ENCODE peak calls at places on chromosomes 7 and 10, in four cellular contexts. One of them, this sample, is unnamed.
A peak's percentile ranks its signal among the peaks of the same experiment; 100 is the strongest.

GRCh38 chr10:125691160-125691981 is 8.4 kb upstream of the TEX36 start:
- DNase-seq in IMR-90: no peak
- DNase-seq in endothelial cell of umbilical vein: no peak
- DNase-seq in K562: no peak
- DNase-seq in this sample: no peak

GRCh38 chr10:43044444-43045245 is 32.2 kb upstream of the RET start:
- DNase-seq in K562: no peak
- DNase-seq in endothelial cell of umbilical vein: no peak
- DNase-seq in IMR-90: no peak
- DNase-seq in this sample: no peak

GRCh38 chr7:26508481-26508880 is 216.8 kb downstream of the SNX10 start:
- DNase-seq in endothelial cell of umbilical vein: no peak
- DNase-seq in IMR-90: no peak
- DNase-seq in K562: no peak
- DNase-seq in this sample: no peak

GRCh38 chr7:100588438-100588837 is 2.3 kb downstream of the FBXO24 start:
- DNase-seq in IMR-90: peak; percentile 20
- DNase-seq in endothelial cell of umbilical vein: peak; percentile 41
- DNase-seq in K562: peak; percentile 50
- DNase-seq in this sample: no peak

GRCh38 chr7:70597071-70597470 is 534.9 kb upstream of the GALNT17 start:
- DNase-seq in IMR-90: no peak
- DNase-seq in K562: no peak
- DNase-seq in endothelial cell of umbilical vein: no peak
- DNase-seq in this sample: no peak

GRCh38 chr7:157479326-157479725 is 142.5 kb downstream of the DNAJB6 start:
- DNase-seq in K562: no peak
- DNase-seq in IMR-90: no peak
- DNase-seq in endothelial cell of umbilical vein: no peak
- DNase-seq in this sample: no peak

GRCh38 chr7:42596737-42597136 is 315.1 kb downstream of the C7orf25 start:
- DNase-seq in endothelial cell of umbilical vein: no peak
- DNase-seq in IMR-90: no peak
- DNase-seq in K562: no peak
- DNase-seq in this sample: peak; percentile 41

GRCh38 chr7:3439333-3440030 is 138.4 kb downstream of the SDK1 start:
- DNase-seq in K562: no peak
- DNase-seq in endothelial cell of umbilical vein: peak; percentile 57
- DNase-seq in IMR-90: peak; percentile 99
- DNase-seq in this sample: peak; percentile 55

GRCh38 chr10:102220612-102221011 is 5.5 kb upstream of the ELOVL3 start:
- DNase-seq in IMR-90: no peak
- DNase-seq in K562: no peak
- DNase-seq in endothelial cell of umbilical vein: no peak
- DNase-seq in this sample: no peak

GRCh38 chr7:22920664-22921063 is 93.3 kb downstream of the HYCC1 start:
- DNase-seq in endothelial cell of umbilical vein: no peak
- DNase-seq in IMR-90: no peak
- DNase-seq in K562: no peak
- DNase-seq in this sample: no peak

GRCh38 chr10:34666008-34666700 is 148.9 kb downstream of the PARD3 start:
- DNase-seq in endothelial cell of umbilical vein: peak; percentile 83
- DNase-seq in K562: peak; percentile 54
- DNase-seq in IMR-90: peak; percentile 94
- DNase-seq in this sample: peak; percentile 83

GRCh38 chr10:58237014-58237830 is 30.5 kb downstream of the IPMK start:
- DNase-seq in endothelial cell of umbilical vein: peak; percentile 93
- DNase-seq in IMR-90: peak; percentile 92
- DNase-seq in K562: no peak
- DNase-seq in this sample: no peak

GRCh38 chr7:90594791-90595317 is 1.3 kb upstream of the CDK14 start:
- DNase-seq in K562: no peak
- DNase-seq in IMR-90: peak; percentile 91
- DNase-seq in endothelial cell of umbilical vein: peak; percentile 87
- DNase-seq in this sample: no peak

GRCh38 chr7:151076863-151077704 is 3.5 kb downstream of the FASTK start:
- DNase-seq in IMR-90: no peak
- DNase-seq in endothelial cell of umbilical vein: no peak
- DNase-seq in K562: peak; percentile 46
- DNase-seq in this sample: no peak

GRCh38 chr7:117929217-117929616 is 56.0 kb upstream of the CTTNBP2 start:
- DNase-seq in IMR-90: no peak
- DNase-seq in endothelial cell of umbilical vein: no peak
- DNase-seq in K562: no peak
- DNase-seq in this sample: no peak

GRCh38 chr7:134454277-134454676 is 4.6 kb downstream of the AKR1B1 start:
- DNase-seq in IMR-90: peak; percentile 64
- DNase-seq in K562: no peak
- DNase-seq in endothelial cell of umbilical vein: no peak
- DNase-seq in this sample: no peak

GRCh38 chr7:142299226-142299625 is 41.4 kb upstream of the PRSS58 start:
- DNase-seq in IMR-90: no peak
- DNase-seq in endothelial cell of umbilical vein: no peak
- DNase-seq in K562: no peak
- DNase-seq in this sample: no peak

GRCh38 chr10:24826022-24826421 is 102.3 kb upstream of the ARHGAP21 start:
- DNase-seq in K562: no peak
- DNase-seq in endothelial cell of umbilical vein: peak; percentile 79
- DNase-seq in IMR-90: peak; percentile 78
- DNase-seq in this sample: no peak

GRCh38 chr10:97325754-97326153 is 6.7 kb downstream of the FRAT1 start:
- DNase-seq in endothelial cell of umbilical vein: no peak
- DNase-seq in K562: no peak
- DNase-seq in IMR-90: no peak
- DNase-seq in this sample: no peak

GRCh38 chr10:116540814-116541213 is 4.9 kb upstream of the PNLIP start:
- DNase-seq in K562: no peak
- DNase-seq in endothelial cell of umbilical vein: no peak
- DNase-seq in IMR-90: no peak
- DNase-seq in this sample: no peak

GRCh38 chr10:76874151-76874550 is 763.5 kb downstream of the KCNMA1 start:
- DNase-seq in K562: peak; percentile 4
- DNase-seq in IMR-90: no peak
- DNase-seq in endothelial cell of umbilical vein: no peak
- DNase-seq in this sample: no peak

GRCh38 chr10:60257767-60258428 is 131.8 kb downstream of the ANK3 start:
- DNase-seq in IMR-90: no peak
- DNase-seq in K562: no peak
- DNase-seq in endothelial cell of umbilical vein: no peak
- DNase-seq in this sample: no peak

GRCh38 chr10:117790177-117790576 is 247.6 kb downstream of the EMX2 start:
- DNase-seq in K562: no peak
- DNase-seq in endothelial cell of umbilical vein: no peak
- DNase-seq in IMR-90: no peak
- DNase-seq in this sample: no peak

GRCh38 chr7:27895553-27895952 is 155.6 kb downstream of the TAX1BP1 start:
- DNase-seq in endothelial cell of umbilical vein: no peak
- DNase-seq in K562: no peak
- DNase-seq in IMR-90: no peak
- DNase-seq in this sample: no peak

GRCh38 chr7:9516672-9517071 is 1083.3 kb downstream of the NXPH1 start:
- DNase-seq in K562: no peak
- DNase-seq in IMR-90: no peak
- DNase-seq in endothelial cell of umbilical vein: no peak
- DNase-seq in this sample: no peak

GRCh38 chr10:178723-179122 is 43.5 kb downstream of the ZMYND11 start:
- DNase-seq in endothelial cell of umbilical vein: no peak
- DNase-seq in IMR-90: peak; percentile 18
- DNase-seq in K562: no peak
- DNase-seq in this sample: no peak

GRCh38 chr10:79070611-79071534 is 2.1 kb downstream of the ZMIZ1 start:
- DNase-seq in K562: no peak
- DNase-seq in endothelial cell of umbilical vein: peak; percentile 69
- DNase-seq in IMR-90: peak; percentile 69
- DNase-seq in this sample: peak; percentile 41

GRCh38 chr10:89888647-89889046 is 187.3 kb downstream of the KIF20B start:
- DNase-seq in K562: no peak
- DNase-seq in endothelial cell of umbilical vein: no peak
- DNase-seq in IMR-90: no peak
- DNase-seq in this sample: no peak

GRCh38 chr10:129350690-129351089 is 116.4 kb upstream of the MGMT start:
- DNase-seq in endothelial cell of umbilical vein: no peak
- DNase-seq in K562: no peak
- DNase-seq in IMR-90: no peak
- DNase-seq in this sample: no peak

GRCh38 chr10:110746254-110746826 is 102.2 kb downstream of the RBM20 start:
- DNase-seq in K562: peak; percentile 47
- DNase-seq in IMR-90: peak; percentile 71
- DNase-seq in endothelial cell of umbilical vein: peak; percentile 81
- DNase-seq in this sample: peak; percentile 38

GRCh38 chr10:93300518-93300917 is 181.6 kb downstream of the MYOF start:
- DNase-seq in K562: no peak
- DNase-seq in IMR-90: no peak
- DNase-seq in endothelial cell of umbilical vein: no peak
- DNase-seq in this sample: no peak

GRCh38 chr10:93299195-93299594 is 182.9 kb downstream of the MYOF start:
- DNase-seq in IMR-90: no peak
- DNase-seq in K562: no peak
- DNase-seq in endothelial cell of umbilical vein: no peak
- DNase-seq in this sample: no peak

GRCh38 chr10:93294004-93294403 is 188.1 kb downstream of the MYOF start:
- DNase-seq in IMR-90: no peak
- DNase-seq in endothelial cell of umbilical vein: no peak
- DNase-seq in K562: no peak
- DNase-seq in this sample: no peak

GRCh38 chr10:93299606-93300353 is 182.4 kb downstream of the MYOF start:
- DNase-seq in K562: no peak
- DNase-seq in IMR-90: peak; percentile 74
- DNase-seq in endothelial cell of umbilical vein: no peak
- DNase-seq in this sample: no peak

DNA sequence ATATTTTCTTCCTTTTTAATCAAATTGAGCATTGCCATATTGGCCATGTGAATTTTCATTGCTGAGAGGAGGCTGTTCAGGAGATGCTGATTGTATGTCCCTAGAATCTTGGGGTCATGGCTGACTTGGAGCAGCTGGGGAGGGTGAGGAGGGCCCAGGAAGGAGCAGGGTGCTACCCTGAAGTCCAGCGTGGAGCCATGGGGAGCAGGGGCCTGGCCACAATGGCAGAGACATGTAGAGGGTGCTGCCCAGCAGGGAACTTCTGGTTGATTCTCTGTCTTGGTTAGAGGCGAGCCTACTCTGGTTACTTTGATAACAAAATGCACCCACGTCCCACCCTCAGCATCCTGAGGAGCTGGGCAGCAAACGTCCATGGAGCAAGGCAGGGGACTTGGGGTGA is 186.0 kb downstream of the MYOF start:
- DNase-seq in IMR-90: no peak
- DNase-seq in K562: no peak
- DNase-seq in endothelial cell of umbilical vein: no peak
- DNase-seq in this sample: no peak
- H3K9me1 ChIP-seq in IMR-90: no peaks in the 10 kb centered on the region
- H3K9me1 ChIP-seq in K562: no peaks in the 10 kb centered on the region
- H3K9me1 ChIP-seq in endothelial cell of umbilical vein: no peaks in the 10 kb centered on the region
- H3K9me1 ChIP-seq in this sample: no peaks in the 10 kb centered on the region

GRCh38 chr10:63412304-63412703 is 53.5 kb downstream of the JMJD1C start:
- DNase-seq in endothelial cell of umbilical vein: no peak
- DNase-seq in IMR-90: no peak
- DNase-seq in K562: no peak
- DNase-seq in this sample: no peak

GRCh38 chr10:63415635-63416244 is 50.0 kb downstream of the JMJD1C start:
- DNase-seq in endothelial cell of umbilical vein: peak; percentile 74
- DNase-seq in IMR-90: no peak
- DNase-seq in K562: no peak
- DNase-seq in this sample: no peak

GRCh38 chr10:63414481-63415260 is 51.1 kb downstream of the JMJD1C start:
- DNase-seq in endothelial cell of umbilical vein: peak; percentile 70
- DNase-seq in IMR-90: peak; percentile 90
- DNase-seq in K562: no peak
- DNase-seq in this sample: no peak

GRCh38 chr10:63410633-63411032 is 55.1 kb downstream of the JMJD1C start:
- DNase-seq in IMR-90: no peak
- DNase-seq in K562: no peak
- DNase-seq in endothelial cell of umbilical vein: no peak
- DNase-seq in this sample: no peak

DNA sequence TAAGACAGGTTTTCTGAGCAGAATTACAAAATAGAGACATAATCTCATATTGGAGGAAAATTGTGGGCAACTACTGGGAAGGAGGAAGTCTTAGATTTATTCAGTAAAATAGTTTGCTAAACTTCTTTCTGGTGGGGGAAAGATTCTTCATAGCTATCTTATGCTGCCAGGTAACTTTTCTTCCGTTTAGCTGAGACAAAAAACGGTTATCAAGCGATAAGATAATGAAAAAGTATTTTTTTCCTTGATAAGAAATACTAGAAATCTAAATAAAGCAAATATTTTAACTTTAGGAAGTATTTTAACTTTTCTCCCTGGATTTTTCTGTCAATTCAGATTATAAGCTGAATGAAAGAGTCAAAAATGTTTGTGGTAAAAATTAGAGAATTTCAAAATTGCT is 52.3 kb downstream of the JMJD1C start:
- DNase-seq in endothelial cell of umbilical vein: no peak
- DNase-seq in IMR-90: no peak
- DNase-seq in K562: no peak
- DNase-seq in this sample: no peak
- H3K9me1 ChIP-seq in endothelial cell of umbilical vein: no peaks in the 10 kb centered on the region
- H3K9me1 ChIP-seq in IMR-90: no peaks in the 10 kb centered on the region
- H3K9me1 ChIP-seq in K562: no peaks in the 10 kb centered on the region
- H3K9me1 ChIP-seq in this sample: no peaks in the 10 kb centered on the region

GRCh38 chr10:12848439-12849173 is 152.9 kb downstream of the CCDC3 start:
- DNase-seq in endothelial cell of umbilical vein: no peak
- DNase-seq in IMR-90: no peak
- DNase-seq in K562: no peak
- DNase-seq in this sample: no peak
- H3K9me1 ChIP-seq in endothelial cell of umbilical vein: no peaks in the 10 kb centered on the region
- H3K9me1 ChIP-seq in IMR-90: no peaks in the 10 kb centered on the region
- H3K9me1 ChIP-seq in K562: no peaks in the 10 kb centered on the region
- H3K9me1 ChIP-seq in this sample: no peaks in the 10 kb centered on the region

DNA sequence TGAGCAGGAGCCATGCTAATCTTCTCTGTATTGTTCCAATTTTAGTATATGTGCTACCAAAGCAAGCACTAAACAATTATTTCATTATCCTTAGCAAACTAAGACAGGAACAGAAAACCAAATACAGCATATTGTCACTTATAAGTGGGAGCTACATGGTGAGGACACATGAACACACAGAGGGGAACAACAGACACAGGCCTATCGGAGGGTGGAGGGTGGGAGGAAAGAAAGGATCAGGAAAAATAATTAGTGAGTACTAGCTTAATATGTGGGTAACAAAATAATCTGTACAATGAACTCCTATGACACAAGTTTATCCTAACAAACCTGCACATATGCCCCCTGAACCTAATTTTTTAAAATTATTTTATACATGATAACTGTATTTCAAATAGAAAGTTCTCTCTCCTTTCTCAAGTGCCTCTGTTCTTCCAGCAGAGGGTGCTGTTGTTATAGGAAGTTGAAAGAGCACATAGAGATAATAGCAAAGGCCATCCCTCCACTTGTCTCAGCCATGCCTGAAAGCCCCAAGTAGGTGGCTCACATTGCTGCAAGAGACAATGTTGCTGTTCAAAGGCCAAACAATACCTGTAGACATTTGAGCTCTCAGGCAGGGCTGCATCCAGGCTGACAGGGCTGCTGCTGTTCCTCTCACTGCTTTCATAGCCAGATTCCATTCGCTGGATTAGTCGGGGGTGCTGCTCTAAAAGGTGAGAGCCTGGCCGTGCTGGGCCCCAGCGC is 33.4 kb upstream of the PPP3CB start:
- DNase-seq in endothelial cell of umbilical vein: peak; percentile 66
- DNase-seq in IMR-90: peak; percentile 81
- DNase-seq in K562: peak; percentile 81
- DNase-seq in this sample: peak; percentile 42
- H3K9me1 ChIP-seq in endothelial cell of umbilical vein: no peaks in the 10 kb centered on the region
- H3K9me1 ChIP-seq in IMR-90: no peaks in the 10 kb centered on the region
- H3K9me1 ChIP-seq in K562: no peaks in the 10 kb centered on the region
- H3K9me1 ChIP-seq in this sample: no peaks in the 10 kb centered on the region

This sample was measured in keratinocyte.